ENCODE peak calls at places on chromosomes 7 and 10, in five cellular contexts. A is hepatocyte, N is testis, X is psoas muscle, G is NT2/D1. P is an unnamed sample.

GRCh38 chr7:4245866-4246470 is 436.1 kb upstream of the FOXK1 start:
- DNase-seq in G (peak; percentile 91), X (no peak), N (no peak), A (no peak), P (no peak)

GRCh38 chr10:126509211-126509610 is 120.9 kb upstream of the ADAM12 start:
- DNase-seq in G (no peak), A (no peak), X (no peak), N (no peak), P (no peak)

GRCh38 chr10:69573056-69573806 is at the start of gene NEUROG3:
- DNase-seq in X (peak; percentile 34), G (no peak), A (no peak), N (no peak), P (no peak)

GRCh38 chr7:104979167-104979841 is 34.7 kb upstream of the KMT2E start:
- DNase-seq in A (peak; percentile 60), N (peak; percentile 44), G (peak; percentile 52), X (peak; percentile 52), P (peak; percentile 73)

GRCh38 chr7:25968205-25968993 is 183.6 kb upstream of the NFE2L3 start:
- DNase-seq in G (no peak), N (no peak), X (no peak), A (no peak), P (no peak)

GRCh38 chr7:7567898-7568531 is 1.3 kb downstream of the MIOS start:
- DNase-seq in X (no peak), N (no peak), A (no peak), G (no peak), P (no peak)

GRCh38 chr10:77641788-77642397 is 4.3 kb upstream of the KCNMA1 start:
- DNase-seq in A (peak; percentile 91), N (peak; percentile 90), X (no peak), G (peak; percentile 46), P (peak; percentile 78)

GRCh38 chr10:127755758-127756157 is 18.8 kb downstream of the FOXI2 start:
- DNase-seq in X (no peak), G (no peak), A (no peak), N (no peak), P (no peak)

GRCh38 chr10:46526682-46527038 is 29.8 kb downstream of the GPRIN2 start:
- DNase-seq in X (peak; percentile 10), A (no peak), G (no peak), N (no peak), P (peak; percentile 6)

GRCh38 chr10:11837372-11838161 is 14.4 kb downstream of the PROSER2 start:
- DNase-seq in G (no peak), N (no peak), A (no peak), X (no peak), P (no peak)

GRCh38 chr7:114874170-114874569 is 47.7 kb upstream of the MDFIC start:
- DNase-seq in N (no peak), G (no peak), A (no peak), X (no peak), P (no peak)

GRCh38 chr10:5575144-5575481 is 50.4 kb downstream of the CALML3 start:
- DNase-seq in A (no peak), X (no peak), G (no peak), N (no peak), P (no peak)

GRCh38 chr7:84686373-84686772 is 491.8 kb upstream of the SEMA3A start:
- DNase-seq in X (no peak), N (no peak), A (no peak), G (no peak), P (no peak)

GRCh38 chr10:17088118-17088806 is 41.3 kb downstream of the CUBN start:
- DNase-seq in G (no peak), X (no peak), A (no peak), N (no peak), P (no peak)

DNA sequence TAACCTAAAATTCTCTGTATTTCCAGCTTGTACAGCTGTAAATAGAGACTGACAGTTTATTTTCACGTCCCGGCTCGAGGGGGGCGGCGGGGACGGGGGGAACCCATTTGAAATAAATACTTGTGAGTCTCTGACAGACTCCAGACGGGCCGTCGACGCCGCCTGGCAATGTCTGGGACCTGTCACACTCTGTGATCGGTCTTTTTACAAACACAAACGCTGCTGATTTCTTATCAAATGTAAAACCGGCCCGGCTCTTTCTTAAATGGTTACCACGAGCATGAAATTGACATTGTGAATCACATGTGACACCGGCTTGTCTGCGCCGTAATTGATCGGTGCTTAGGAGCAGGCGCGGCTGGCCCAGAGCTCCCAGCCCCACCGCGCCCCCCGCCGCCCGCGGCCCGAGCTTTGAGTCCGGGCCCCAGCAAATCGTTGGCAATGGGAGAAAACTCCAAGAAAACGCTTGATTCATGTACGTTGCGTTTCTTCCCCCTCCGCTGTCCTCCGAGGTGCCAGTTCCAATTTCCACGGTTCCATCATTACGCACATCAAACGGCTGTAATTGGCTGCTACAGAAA is 57.1 kb downstream of the UNCX start:
- DNase-seq in X (no peak), G (no peak), A (no peak), N (no peak), P (no peak)
- H3K27me3 ChIP-seq in X (peaks cover 14% of the 10 kb centered on the region), G (no peaks in the 10 kb centered on the region), A (peaks cover 35% of the 10 kb centered on the region), N (no peaks in the 10 kb centered on the region), P (no peaks in the 10 kb centered on the region)

GRCh38 chr10:86698207-86698940 is 30.1 kb downstream of the LDB3 start:
- DNase-seq in X (no peak), A (no peak), G (no peak), N (no peak), P (no peak)
- H3K36me3 ChIP-seq in X (no peaks in the 10 kb centered on the region), A (no peaks in the 10 kb centered on the region), G (no peaks in the 10 kb centered on the region), N (no peaks in the 10 kb centered on the region), P (no peaks in the 10 kb centered on the region)

GRCh38 chr10:113088194-113088593 is 138.1 kb downstream of the TCF7L2 start:
- DNase-seq in A (no peak), G (no peak), X (no peak), N (no peak), P (no peak)
- H3K4me1 ChIP-seq in A (peaks cover 44% of the 10 kb centered on the region), G (no peaks in the 10 kb centered on the region), X (no peaks in the 10 kb centered on the region), N (no peaks in the 10 kb centered on the region), P (peaks cover 26% of the 10 kb centered on the region)

GRCh38 chr10:101617102-101617823 is 29.1 kb downstream of the DPCD start:
- DNase-seq in X (no peak), N (peak; percentile 50), A (no peak), G (no peak), P (no peak)

GRCh38 chr10:101619983-101620382 is 31.9 kb downstream of the DPCD start:
- DNase-seq in X (no peak), A (no peak), G (no peak), N (no peak), P (no peak)

GRCh38 chr10:101616415-101617101 is 28.4 kb downstream of the DPCD start:
- DNase-seq in N (peak; percentile 63), A (no peak), G (no peak), X (no peak), P (no peak)

GRCh38 chr10:101618871-101619270 is 30.8 kb downstream of the DPCD start:
- DNase-seq in A (no peak), X (no peak), N (no peak), G (no peak), P (no peak)

GRCh38 chr10:101617824-101618568 is 29.9 kb downstream of the DPCD start:
- DNase-seq in A (no peak), X (no peak), N (no peak), G (no peak), P (no peak)
- H3K27me3 ChIP-seq in A (no peaks in the 10 kb centered on the region), X (no peaks in the 10 kb centered on the region), N (no peaks in the 10 kb centered on the region), G (no peaks in the 10 kb centered on the region), P (no peaks in the 10 kb centered on the region)

DNA sequence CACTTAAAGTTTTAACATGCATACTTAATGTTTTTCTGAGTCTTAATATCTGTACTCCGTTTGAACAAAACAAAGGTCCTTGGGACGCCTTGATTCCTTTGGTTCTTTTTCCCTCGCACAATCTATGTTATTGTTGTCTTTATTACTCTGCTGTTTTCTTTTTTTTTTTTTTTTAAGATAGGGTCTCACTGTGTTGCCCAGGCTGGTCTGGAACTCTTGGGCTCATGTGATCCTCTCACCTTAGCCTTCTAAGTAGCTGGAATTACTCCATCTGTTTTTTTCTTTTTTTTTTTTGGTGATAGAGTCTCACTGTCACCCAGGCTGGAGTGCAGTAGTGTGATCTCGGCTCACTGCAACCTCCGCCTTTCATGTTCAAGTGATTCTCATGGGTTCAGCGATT is 13.2 kb downstream of the MLLT10 start:
- DNase-seq in X (no peak), G (no peak), N (no peak), A (no peak), P (no peak)
- H3K36me3 ChIP-seq in X (peaks cover 11% of the 10 kb centered on the region), G (peaks cover 66% of the 10 kb centered on the region), N (no peaks in the 10 kb centered on the region), A (no peaks in the 10 kb centered on the region), P (peaks cover 68% of the 10 kb centered on the region)

GRCh38 chr7:1928555-1929348 is 258.7 kb downstream of the ELFN1 start:
- DNase-seq in G (no peak), N (no peak), A (no peak), X (no peak), P (no peak)
- H3K4me1 ChIP-seq in G (peaks cover 9% of the 10 kb centered on the region), N (peaks cover 12% of the 10 kb centered on the region), A (no peaks in the 10 kb centered on the region), X (no peaks in the 10 kb centered on the region), P (no peaks in the 10 kb centered on the region)

GRCh38 chr10:93072225-93072712 is 1.4 kb upstream of the CYP26A1 start:
- DNase-seq in X (no peak), A (no peak), G (no peak), N (no peak), P (no peak)

GRCh38 chr10:93074137-93074596 is 474 bp downstream of the CYP26A1 start:
- DNase-seq in G (no peak), N (no peak), X (no peak), A (no peak), P (peak; percentile 77)

GRCh38 chr10:93074597-93075368 is 1.1 kb downstream of the CYP26A1 start:
- DNase-seq in X (no peak), A (no peak), N (no peak), G (no peak), P (no peak)

GRCh38 chr10:93072713-93073538 is 767 bp upstream of the CYP26A1 start:
- DNase-seq in X (no peak), A (no peak), G (no peak), N (no peak), P (no peak)

GRCh38 chr10:93073539-93074136 is at the start of gene CYP26A1:
- DNase-seq in X (no peak), A (no peak), G (no peak), N (no peak), P (peak; percentile 42)
- H3K27me3 ChIP-seq in X (peaks cover 21% of the 10 kb centered on the region), A (peaks cover 80% of the 10 kb centered on the region), G (peaks cover 96% of the 10 kb centered on the region), N (no peaks in the 10 kb centered on the region), P (no peaks in the 10 kb centered on the region)

GRCh38 chr7:90412458-90413184 is 9.4 kb downstream of the CLDN12 start:
- DNase-seq in A (no peak), G (no peak), N (peak; percentile 34), X (peak; percentile 39), P (peak; percentile 35)
- H3K36me3 ChIP-seq in A (no peaks in the 10 kb centered on the region), G (peaks cover 37% of the 10 kb centered on the region), N (no peaks in the 10 kb centered on the region), X (peaks cover 13% of the 10 kb centered on the region), P (peaks cover 2% of the 10 kb centered on the region)

P was measured in HAP-1.